ENCODE peak calls at places on chromosomes 3 and 15, in seven cellular contexts. H is HS-27A, N is GM13977, E is T1000, U is activated gamma-delta T cell, R is T-helper 2 cell, I is PC-9. V is an unnamed sample.

GRCh38 chr3:175580318-175580717 is 721.2 kb downstream of the NAALADL2 start:
- DNase-seq in H (no peak), N (no peak), E (no peak), U (no peak), R (no peak), I (no peak), V (no peak)

GRCh38 chr3:157285966-157286365 is 126.0 kb upstream of the CCNL1 start:
- DNase-seq in H (no peak), N (no peak), E (no peak), U (no peak), R (no peak), I (no peak), V (no peak)

GRCh38 chr15:98272586-98272985 is 312.1 kb downstream of the ARRDC4 start:
- DNase-seq in H (no peak), N (no peak), E (no peak), U (no peak), R (no peak), I (no peak), V (no peak)

GRCh38 chr15:62874064-62874463 is 168.5 kb upstream of the TPM1 start:
- DNase-seq in H (no peak), N (no peak), E (no peak), U (no peak), R (no peak), I (no peak), V (no peak)

GRCh38 chr3:135975053-135975452 is 9.5 kb downstream of the PPP2R3A start:
- DNase-seq in H (no peak), N (no peak), E (no peak), U (no peak), R (no peak), I (no peak), V (no peak)

GRCh38 chr15:75182187-75183131 is 19.2 kb upstream of the C15orf39 start:
- DNase-seq in H (no peak), N (no peak), E (no peak), U (no peak), R (peak), I (no peak), V (no peak)

GRCh38 chr15:37517106-37517505 is 416.8 kb upstream of the MEIS2 start:
- DNase-seq in H (no peak), N (no peak), E (no peak), U (no peak), R (no peak), I (no peak), V (no peak)

GRCh38 chr3:7800006-7800780 is 701.4 kb upstream of the LMCD1 start:
- DNase-seq in H (no peak), N (no peak), E (no peak), U (no peak), R (no peak), I (no peak), V (no peak)

GRCh38 chr3:115165266-115165665 is 18.2 kb upstream of the ZBTB20 start:
- DNase-seq in H (no peak), N (no peak), E (no peak), U (no peak), R (peak), I (no peak), V (no peak)

GRCh38 chr15:92797168-92798052 is 102.7 kb upstream of the CHD2 start:
- DNase-seq in H (peak), N (peak), E (no peak), U (no peak), R (peak), I (no peak), V (peak)

GRCh38 chr3:183313331-183313730 is 60.3 kb downstream of the B3GNT5 start:
- DNase-seq in H (no peak), N (no peak), E (no peak), U (no peak), R (no peak), I (no peak), V (no peak)

GRCh38 chr15:43516185-43516584 is 1.2 kb upstream of the MAP1A start:
- DNase-seq in H (no peak), N (no peak), E (peak), U (no peak), R (no peak), I (no peak), V (no peak)

GRCh38 chr3:111913163-111913763 is 54.2 kb downstream of the PHLDB2 start:
- DNase-seq in H (no peak), N (no peak), E (no peak), U (no peak), R (no peak), I (no peak), V (no peak)

GRCh38 chr3:100893590-100893989 is 99.6 kb downstream of the ABI3BP start:
- DNase-seq in H (no peak), N (no peak), E (no peak), U (no peak), R (no peak), I (no peak), V (no peak)

GRCh38 chr3:171616798-171617197 is 156.6 kb upstream of the TNIK start:
- DNase-seq in H (no peak), N (no peak), E (no peak), U (no peak), R (no peak), I (no peak), V (no peak)

GRCh38 chr15:58396181-58396580 is 35.6 kb upstream of the LIPC start:
- DNase-seq in H (no peak), N (no peak), E (peak), U (no peak), R (no peak), I (peak), V (no peak)

GRCh38 chr15:67068724-67069400 is 3.5 kb downstream of the SMAD3 start:
- DNase-seq in H (no peak), N (no peak), E (no peak), U (no peak), R (peak), I (no peak), V (no peak)

GRCh38 chr3:108565506-108565905 is 23.7 kb downstream of the CIP2A start:
- DNase-seq in H (no peak), N (no peak), E (no peak), U (no peak), R (peak), I (no peak), V (no peak)

GRCh38 chr3:152097770-152098169 is 171.0 kb upstream of the MBNL1 start:
- DNase-seq in H (no peak), N (no peak), E (no peak), U (no peak), R (no peak), I (no peak), V (no peak)

GRCh38 chr3:69451594-69451993 is 65.7 kb upstream of the FRMD4B start:
- DNase-seq in H (no peak), N (no peak), E (no peak), U (no peak), R (no peak), I (no peak), V (no peak)

GRCh38 chr3:1251282-1252060 is 158.6 kb downstream of the CNTN6 start:
- DNase-seq in H (no peak), N (no peak), E (no peak), U (no peak), R (no peak), I (no peak), V (no peak)

GRCh38 chr3:111726788-111727305 is 131.7 kb upstream of the ZBED2 start:
- DNase-seq in H (no peak), N (no peak), E (no peak), U (no peak), R (no peak), I (no peak), V (no peak)

GRCh38 chr3:196268270-196269163 is 19.0 kb downstream of the PCYT1A start:
- DNase-seq in H (no peak), N (no peak), E (peak), U (no peak), R (peak), I (peak), V (no peak)

GRCh38 chr15:89667706-89667960 is 11.5 kb downstream of the PLIN1 start:
- DNase-seq in H (no peak), N (no peak), E (no peak), U (no peak), R (no peak), I (no peak), V (no peak)

GRCh38 chr3:69405067-69405466 is 19.2 kb upstream of the FRMD4B start:
- DNase-seq in H (no peak), N (no peak), E (no peak), U (no peak), R (no peak), I (no peak), V (no peak)

GRCh38 chr15:72358532-72359180 is 17.2 kb downstream of the HEXA start:
- DNase-seq in H (no peak), N (no peak), E (no peak), U (no peak), R (no peak), I (peak), V (no peak)

GRCh38 chr3:178950676-178951075 is 120.9 kb downstream of the ZMAT3 start:
- DNase-seq in H (no peak), N (no peak), E (no peak), U (no peak), R (no peak), I (no peak), V (no peak)

GRCh38 chr3:67947808-67948508 is 293.5 kb upstream of the SUCLG2 start:
- DNase-seq in H (no peak), N (no peak), E (no peak), U (no peak), R (peak), I (peak), V (no peak)

GRCh38 chr3:179768080-179768479 is 115.2 kb downstream of the USP13 start:
- DNase-seq in H (no peak), N (no peak), E (no peak), U (no peak), R (peak), I (peak), V (no peak)

V was measured in GDM1.